ENCODE peak calls at places on chromosome X, in five cellular contexts. One of them, this sample, is unnamed. For H3K4me1, the result is how much of the 10 kb centered on the place peaks cover.

GRCh38 chrX:107894038-107894437 is 68.4 kb downstream of the MID2 start:
- DNase-seq in GM23338: peak
- DNase-seq in fibroblast of lung: peak
- DNase-seq in HCT116: peak
- DNase-seq in GM23248: peak
- DNase-seq in this sample: peak

GRCh38 chrX:144334577-144334976 is 450.7 kb downstream of the UBE2NL start:
- DNase-seq in GM23338: no peak
- DNase-seq in fibroblast of lung: no peak
- DNase-seq in HCT116: no peak
- DNase-seq in GM23248: no peak
- DNase-seq in this sample: peak

GRCh38 chrX:45710081-45710801 is 509.6 kb upstream of the DIPK2B start:
- DNase-seq in GM23338: no peak
- DNase-seq in fibroblast of lung: peak
- DNase-seq in HCT116: peak
- DNase-seq in GM23248: peak
- DNase-seq in this sample: peak

GRCh38 chrX:97096385-97096784 is 212.7 kb downstream of the RPA4 start:
- DNase-seq in GM23338: no peak
- DNase-seq in fibroblast of lung: no peak
- DNase-seq in HCT116: no peak
- DNase-seq in GM23248: no peak
- DNase-seq in this sample: peak

GRCh38 chrX:23061116-23061515 is 61.4 kb downstream of the DDX53 start:
- DNase-seq in GM23338: no peak
- DNase-seq in fibroblast of lung: no peak
- DNase-seq in HCT116: no peak
- DNase-seq in GM23248: no peak
- DNase-seq in this sample: no peak

GRCh38 chrX:15245896-15246295 is 24.0 kb downstream of the ASB9 start:
- DNase-seq in GM23338: no peak
- DNase-seq in fibroblast of lung: peak
- DNase-seq in HCT116: no peak
- DNase-seq in GM23248: no peak
- DNase-seq in this sample: no peak

GRCh38 chrX:49276671-49277519 is 7.3 kb downstream of the PPP1R3F start:
- DNase-seq in GM23338: no peak
- DNase-seq in fibroblast of lung: peak
- DNase-seq in HCT116: no peak
- DNase-seq in GM23248: peak
- DNase-seq in this sample: no peak

GRCh38 chrX:77622233-77622632 is 163.8 kb downstream of the ATRX start:
- DNase-seq in GM23338: peak
- DNase-seq in fibroblast of lung: peak
- DNase-seq in HCT116: no peak
- DNase-seq in GM23248: no peak
- DNase-seq in this sample: no peak

GRCh38 chrX:132786217-132786616 is 172.2 kb downstream of the HS6ST2 start:
- DNase-seq in GM23338: no peak
- DNase-seq in fibroblast of lung: peak
- DNase-seq in HCT116: no peak
- DNase-seq in GM23248: peak
- DNase-seq in this sample: no peak

GRCh38 chrX:114798902-114799301 is 215.0 kb downstream of the HTR2C start:
- DNase-seq in GM23338: no peak
- DNase-seq in fibroblast of lung: peak
- DNase-seq in HCT116: peak
- DNase-seq in GM23248: peak
- DNase-seq in this sample: peak

GRCh38 chrX:123215397-123216089 is 31.5 kb downstream of the GRIA3 start:
- DNase-seq in GM23338: no peak
- DNase-seq in fibroblast of lung: no peak
- DNase-seq in HCT116: no peak
- DNase-seq in GM23248: peak
- DNase-seq in this sample: peak

GRCh38 chrX:50475208-50475607 is 4.6 kb upstream of the DGKK start:
- DNase-seq in GM23338: no peak
- DNase-seq in fibroblast of lung: no peak
- DNase-seq in HCT116: no peak
- DNase-seq in GM23248: no peak
- DNase-seq in this sample: no peak

GRCh38 chrX:23766650-23767551 is 16.1 kb upstream of the SAT1 start:
- DNase-seq in GM23338: no peak
- DNase-seq in fibroblast of lung: no peak
- DNase-seq in HCT116: no peak
- DNase-seq in GM23248: no peak
- DNase-seq in this sample: no peak

GRCh38 chrX:84724576-84724975 is 222.3 kb upstream of the HDX start:
- DNase-seq in GM23338: no peak
- DNase-seq in fibroblast of lung: no peak
- DNase-seq in HCT116: no peak
- DNase-seq in GM23248: no peak
- DNase-seq in this sample: no peak

GRCh38 chrX:119690921-119691716 is 1.8 kb downstream of the SEPTIN6 start:
- DNase-seq in GM23338: peak
- DNase-seq in fibroblast of lung: peak
- DNase-seq in HCT116: no peak
- DNase-seq in GM23248: peak
- DNase-seq in this sample: peak

GRCh38 chrX:21802844-21803243 is 36.6 kb upstream of the MBTPS2 start:
- DNase-seq in GM23338: no peak
- DNase-seq in fibroblast of lung: no peak
- DNase-seq in HCT116: no peak
- DNase-seq in GM23248: no peak
- DNase-seq in this sample: no peak

GRCh38 chrX:18210470-18210869 is 10.2 kb downstream of the BEND2 start:
- DNase-seq in GM23338: peak
- DNase-seq in fibroblast of lung: peak
- DNase-seq in HCT116: no peak
- DNase-seq in GM23248: peak
- DNase-seq in this sample: peak

GRCh38 chrX:475926-476723 is 89.4 kb upstream of the PPP2R3B start:
- DNase-seq in GM23338: peak
- DNase-seq in fibroblast of lung: no peak
- DNase-seq in HCT116: no peak
- DNase-seq in GM23248: no peak
- DNase-seq in this sample: no peak

GRCh38 chrX:17944833-17945497 is 83.9 kb upstream of the RAI2 start:
- DNase-seq in GM23338: peak
- DNase-seq in fibroblast of lung: no peak
- DNase-seq in HCT116: no peak
- DNase-seq in GM23248: peak
- DNase-seq in this sample: peak

GRCh38 chrX:56729152-56729557 is at the start of gene NBDY:
- DNase-seq in GM23338: peak
- DNase-seq in fibroblast of lung: peak
- DNase-seq in HCT116: no peak
- DNase-seq in GM23248: peak
- DNase-seq in this sample: peak

GRCh38 chrX:103503163-103503852 is 16.0 kb downstream of the RAB40A start:
- DNase-seq in GM23338: peak
- DNase-seq in fibroblast of lung: peak
- DNase-seq in HCT116: no peak
- DNase-seq in GM23248: peak
- DNase-seq in this sample: no peak

GRCh38 chrX:69505772-69506616 is 1.9 kb downstream of the NALF2 start:
- DNase-seq in GM23338: peak
- DNase-seq in fibroblast of lung: no peak
- DNase-seq in HCT116: no peak
- DNase-seq in GM23248: no peak
- DNase-seq in this sample: no peak
- TF ChIP-seq EZH2 in GM23338: no peak
- TF ChIP-seq EZH2 in fibroblast of lung: peak
- TF ChIP-seq EZH2 in HCT116: no peak
- TF ChIP-seq EZH2 in GM23248: peak
- TF ChIP-seq EZH2 in this sample: no peak

GRCh38 chrX:153989971-153990655 is 17.6 kb downstream of the TMEM187 start:
- DNase-seq in GM23338: no peak
- DNase-seq in fibroblast of lung: no peak
- DNase-seq in HCT116: no peak
- DNase-seq in GM23248: no peak
- DNase-seq in this sample: no peak
- H3K4me1 ChIP-seq in GM23338: under half
- H3K4me1 ChIP-seq in fibroblast of lung: under half
- H3K4me1 ChIP-seq in HCT116: under half
- H3K4me1 ChIP-seq in GM23248: under half
- H3K4me1 ChIP-seq in this sample: under half

DNA sequence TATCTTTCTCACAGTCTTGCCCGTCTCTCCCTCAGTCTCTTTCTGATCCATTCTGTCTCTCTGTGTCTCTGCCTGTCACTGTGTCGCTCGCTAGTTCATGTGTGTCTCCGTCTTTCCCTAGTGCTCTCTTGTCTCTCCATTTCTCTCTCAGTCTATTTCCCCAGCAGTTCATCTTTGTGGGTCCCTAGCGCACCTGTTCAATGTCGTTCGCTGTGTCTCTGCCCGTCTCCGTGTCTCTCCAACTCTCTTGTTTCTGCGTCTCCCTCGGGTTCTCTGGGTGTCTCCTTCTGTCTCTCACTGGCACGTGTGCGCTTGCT is 1.5 kb downstream of the GPR101 start:
- DNase-seq in GM23338: no peak
- DNase-seq in fibroblast of lung: no peak
- DNase-seq in HCT116: no peak
- DNase-seq in GM23248: no peak
- DNase-seq in this sample: no peak
- TF ChIP-seq EZH2 in GM23338: no peak
- TF ChIP-seq EZH2 in fibroblast of lung: no peak
- TF ChIP-seq EZH2 in HCT116: no peak
- TF ChIP-seq EZH2 in GM23248: peak
- TF ChIP-seq EZH2 in this sample: no peak

DNA sequence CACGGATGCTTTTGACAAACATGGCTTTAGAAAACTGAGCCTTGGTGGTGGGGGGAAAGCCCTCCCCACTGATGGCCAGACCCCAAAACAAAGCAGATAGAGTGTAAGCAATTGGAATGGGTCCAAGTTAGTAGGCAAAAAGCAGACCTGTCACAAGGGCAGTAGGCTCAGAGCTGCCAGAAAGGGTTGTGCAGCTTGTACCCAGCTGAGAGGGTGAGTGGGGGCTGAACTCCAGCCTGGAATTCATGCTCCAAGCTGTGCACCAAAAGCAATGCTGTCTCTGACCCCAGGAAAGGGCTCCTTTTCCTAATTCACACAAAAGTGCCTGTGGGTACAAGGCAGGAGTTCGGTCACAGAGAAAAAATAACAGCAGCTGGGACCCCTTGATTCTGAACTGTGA is 101.0 kb upstream of the TEX13D start:
- DNase-seq in GM23338: peak
- DNase-seq in fibroblast of lung: no peak
- DNase-seq in HCT116: no peak
- DNase-seq in GM23248: no peak
- DNase-seq in this sample: no peak
- H3K4me1 ChIP-seq in GM23338: under half
- H3K4me1 ChIP-seq in fibroblast of lung: under half
- H3K4me1 ChIP-seq in HCT116: under half
- H3K4me1 ChIP-seq in GM23248: under half
- H3K4me1 ChIP-seq in this sample: under half

GRCh38 chrX:137215467-137215866 is 181.7 kb upstream of the GPR101 start:
- DNase-seq in GM23338: no peak
- DNase-seq in fibroblast of lung: no peak
- DNase-seq in HCT116: no peak
- DNase-seq in GM23248: no peak
- DNase-seq in this sample: no peak
- TF ChIP-seq EZH2 in GM23338: no peak
- TF ChIP-seq EZH2 in fibroblast of lung: no peak
- TF ChIP-seq EZH2 in HCT116: no peak
- TF ChIP-seq EZH2 in GM23248: no peak
- TF ChIP-seq EZH2 in this sample: no peak

DNA sequence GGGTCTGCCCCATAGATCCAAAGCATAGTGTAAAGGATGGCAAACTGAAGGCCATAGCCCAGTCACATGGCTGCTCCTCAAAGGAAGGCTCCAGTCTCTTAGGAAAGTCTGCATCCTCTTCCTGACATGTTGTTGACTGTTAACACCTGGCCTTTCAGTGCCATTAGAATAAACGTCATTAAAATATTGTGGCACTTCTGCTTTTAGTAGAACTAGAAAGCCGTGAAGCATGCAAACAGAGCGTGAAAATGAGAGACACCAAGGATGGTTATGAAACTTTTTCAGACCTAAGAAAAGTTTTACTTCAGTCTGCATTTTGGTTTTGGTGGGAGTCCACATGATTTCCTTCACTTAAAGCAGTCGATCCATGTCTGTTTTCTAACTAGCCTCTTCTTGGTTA is 41.1 kb upstream of the AFF2 start:
- DNase-seq in GM23338: no peak
- DNase-seq in fibroblast of lung: no peak
- DNase-seq in HCT116: no peak
- DNase-seq in GM23248: no peak
- DNase-seq in this sample: no peak
- H3K4me1 ChIP-seq in GM23338: under half
- H3K4me1 ChIP-seq in fibroblast of lung: under half
- H3K4me1 ChIP-seq in HCT116: under half
- H3K4me1 ChIP-seq in GM23248: under half
- H3K4me1 ChIP-seq in this sample: under half

DNA sequence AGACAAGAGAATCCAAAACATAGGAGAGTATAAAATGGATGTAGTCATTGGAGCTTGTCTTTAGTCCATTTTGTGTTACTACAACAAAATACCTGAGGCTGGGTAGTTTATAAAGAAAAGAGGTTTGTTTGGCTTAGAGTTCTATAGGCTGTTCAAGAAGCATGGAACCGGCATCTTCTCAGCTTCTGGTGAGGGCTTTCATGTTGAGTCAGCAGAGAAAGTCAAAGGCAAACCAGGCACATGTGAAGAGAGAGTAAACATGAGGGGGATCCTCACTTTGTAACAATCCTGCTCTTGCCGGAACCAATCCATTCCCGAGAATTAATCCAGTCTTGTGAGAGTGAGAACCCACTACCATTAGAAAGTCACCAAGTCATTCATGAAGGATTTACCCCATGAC is 8.1 kb upstream of the HCCS start:
- DNase-seq in GM23338: no peak
- DNase-seq in fibroblast of lung: no peak
- DNase-seq in HCT116: no peak
- DNase-seq in GM23248: no peak
- DNase-seq in this sample: no peak
- TF ChIP-seq EZH2 in GM23338: no peak
- TF ChIP-seq EZH2 in fibroblast of lung: no peak
- TF ChIP-seq EZH2 in HCT116: no peak
- TF ChIP-seq EZH2 in GM23248: no peak
- TF ChIP-seq EZH2 in this sample: no peak

GRCh38 chrX:150573702-150574101 is 5.3 kb downstream of the MTM1 start:
- DNase-seq in GM23338: no peak
- DNase-seq in fibroblast of lung: no peak
- DNase-seq in HCT116: no peak
- DNase-seq in GM23248: no peak
- DNase-seq in this sample: no peak
- H3K4me1 ChIP-seq in GM23338: under half
- H3K4me1 ChIP-seq in fibroblast of lung: under half
- H3K4me1 ChIP-seq in HCT116: half or more
- H3K4me1 ChIP-seq in GM23248: under half
- H3K4me1 ChIP-seq in this sample: under half

This sample was measured in A673.